ENCODE peak calls at places on chromosomes 4 and X, in five cellular contexts. S is nephron progenitor cell, U is Panc1, E is GM10248, Y is GM04503. Z is an unnamed sample.

GRCh38 chr4:79927931-79928330 is 145.1 kb downstream of the ANTXR2 start:
- DNase-seq in S (no peak), U (no peak), E (no peak), Y (no peak), Z (no peak)

GRCh38 chr4:21948347-21949072 is at the start of gene KCNIP4:
- DNase-seq in S (peak; percentile 77), U (no peak), E (peak; percentile 23), Y (no peak), Z (peak; percentile 63)

GRCh38 chrX:71151366-71151765 is 6.7 kb downstream of the NLGN3 start:
- DNase-seq in S (no peak), U (no peak), E (no peak), Y (no peak), Z (no peak)

GRCh38 chr4:39900966-39901365 is 76.7 kb downstream of the PDS5A start:
- DNase-seq in S (no peak), U (no peak), E (no peak), Y (no peak), Z (no peak)

GRCh38 chr4:84938316-84938715 is 28.2 kb downstream of the WDFY3 start:
- DNase-seq in S (no peak), U (no peak), E (no peak), Y (peak; percentile 57), Z (no peak)

GRCh38 chr4:2790583-2791517 is 2.0 kb upstream of the SH3BP2 start:
- DNase-seq in S (no peak), U (no peak), E (no peak), Y (no peak), Z (no peak)

GRCh38 chr4:38803833-38804653 is 548 bp downstream of the TLR1 start:
- DNase-seq in S (no peak), U (no peak), E (peak; percentile 57), Y (no peak), Z (peak; percentile 66)

GRCh38 chrX:81259008-81259713 is 57.3 kb downstream of the SH3BGRL start:
- DNase-seq in S (no peak), U (no peak), E (no peak), Y (no peak), Z (no peak)

GRCh38 chr4:71537551-71538065 is 198.8 kb downstream of the SLC4A4 start:
- DNase-seq in S (no peak), U (no peak), E (no peak), Y (no peak), Z (no peak)

GRCh38 chr4:162131256-162131655 is 32.5 kb downstream of the FSTL5 start:
- DNase-seq in S (no peak), U (no peak), E (no peak), Y (no peak), Z (no peak)

GRCh38 chr4:176875441-176875930 is 82.8 kb upstream of the VEGFC start:
- DNase-seq in S (no peak), U (no peak), E (no peak), Y (peak; percentile 36), Z (no peak)

GRCh38 chrX:108298165-108298602 is 140.0 kb downstream of the COL4A6 start:
- DNase-seq in S (peak; percentile 4), U (no peak), E (no peak), Y (no peak), Z (no peak)

GRCh38 chrX:106726485-106727437 is at the start of gene RNF128:
- DNase-seq in S (peak; percentile 61), U (no peak), E (no peak), Y (no peak), Z (no peak)

GRCh38 chr4:73446336-73446938 is 10.4 kb downstream of the AFP start:
- DNase-seq in S (no peak), U (no peak), E (peak; percentile 48), Y (no peak), Z (peak; percentile 51)

GRCh38 chr4:100462206-100462605 is 55.6 kb downstream of the EMCN start:
- DNase-seq in S (no peak), U (no peak), E (no peak), Y (no peak), Z (no peak)

Z was measured in GM20000.